ENCODE peak calls at places on chromosomes 7 and 10, in seven cellular contexts. One of them, this sample, is unnamed. For H3K4me1, the result is how much of the 10 kb centered on the place peaks cover.

GRCh38 chr7:134421998-134422397 is 36.9 kb downstream of the AKR1B1 start:
- DNase-seq in hepatocyte: no peak
- DNase-seq in SK-N-SH: no peak
- DNase-seq in neuronal stem cell: no peak
- DNase-seq in heart left ventricle: no peak
- DNase-seq in HCT116: no peak
- DNase-seq in adipocyte: no peak
- DNase-seq in this sample: no peak

GRCh38 chr7:47103498-47104205 is 478.3 kb downstream of the TNS3 start:
- DNase-seq in neuronal stem cell: no peak
- DNase-seq in SK-N-SH: no peak
- DNase-seq in HCT116: no peak
- DNase-seq in hepatocyte: no peak
- DNase-seq in heart left ventricle: no peak
- DNase-seq in adipocyte: no peak
- DNase-seq in this sample: no peak

GRCh38 chr7:83824214-83824613 is 175.3 kb upstream of the SEMA3E start:
- DNase-seq in heart left ventricle: no peak
- DNase-seq in hepatocyte: no peak
- DNase-seq in SK-N-SH: no peak
- DNase-seq in adipocyte: peak
- DNase-seq in HCT116: no peak
- DNase-seq in neuronal stem cell: no peak
- DNase-seq in this sample: no peak

GRCh38 chr10:8913720-8914119 is 859.2 kb downstream of the GATA3 start:
- DNase-seq in neuronal stem cell: no peak
- DNase-seq in adipocyte: no peak
- DNase-seq in heart left ventricle: no peak
- DNase-seq in hepatocyte: peak
- DNase-seq in SK-N-SH: no peak
- DNase-seq in HCT116: no peak
- DNase-seq in this sample: no peak

GRCh38 chr7:30028749-30029635 is 780 bp downstream of the PLEKHA8 start:
- DNase-seq in hepatocyte: peak
- DNase-seq in SK-N-SH: no peak
- DNase-seq in adipocyte: peak
- DNase-seq in neuronal stem cell: no peak
- DNase-seq in heart left ventricle: peak
- DNase-seq in HCT116: peak
- DNase-seq in this sample: peak

GRCh38 chr7:44353668-44354067 is 28.3 kb upstream of the CAMK2B start:
- DNase-seq in neuronal stem cell: no peak
- DNase-seq in hepatocyte: no peak
- DNase-seq in adipocyte: no peak
- DNase-seq in HCT116: no peak
- DNase-seq in heart left ventricle: no peak
- DNase-seq in SK-N-SH: no peak
- DNase-seq in this sample: no peak

GRCh38 chr10:63603709-63604445 is 82.7 kb downstream of the REEP3 start:
- DNase-seq in HCT116: no peak
- DNase-seq in neuronal stem cell: no peak
- DNase-seq in heart left ventricle: no peak
- DNase-seq in adipocyte: peak
- DNase-seq in SK-N-SH: no peak
- DNase-seq in hepatocyte: no peak
- DNase-seq in this sample: no peak

GRCh38 chr10:86031-86430 is 36.9 kb upstream of the TUBB8 start:
- DNase-seq in SK-N-SH: no peak
- DNase-seq in hepatocyte: no peak
- DNase-seq in heart left ventricle: no peak
- DNase-seq in neuronal stem cell: no peak
- DNase-seq in HCT116: no peak
- DNase-seq in adipocyte: no peak
- DNase-seq in this sample: no peak

GRCh38 chr7:4136501-4137110 is 545.5 kb upstream of the FOXK1 start:
- DNase-seq in SK-N-SH: peak
- DNase-seq in HCT116: no peak
- DNase-seq in heart left ventricle: no peak
- DNase-seq in adipocyte: no peak
- DNase-seq in neuronal stem cell: no peak
- DNase-seq in hepatocyte: no peak
- DNase-seq in this sample: no peak

GRCh38 chr7:23544913-23545354 is 13.2 kb upstream of the TRA2A start:
- DNase-seq in neuronal stem cell: no peak
- DNase-seq in HCT116: peak
- DNase-seq in adipocyte: peak
- DNase-seq in hepatocyte: peak
- DNase-seq in SK-N-SH: no peak
- DNase-seq in heart left ventricle: no peak
- DNase-seq in this sample: peak

GRCh38 chr7:151930695-151931094 is 25.6 kb upstream of the GALNTL5 start:
- DNase-seq in SK-N-SH: peak
- DNase-seq in hepatocyte: no peak
- DNase-seq in neuronal stem cell: no peak
- DNase-seq in HCT116: no peak
- DNase-seq in adipocyte: no peak
- DNase-seq in heart left ventricle: no peak
- DNase-seq in this sample: no peak

GRCh38 chr7:45873355-45873754 is 473 bp upstream of the CCDC201 start:
- DNase-seq in HCT116: no peak
- DNase-seq in adipocyte: no peak
- DNase-seq in heart left ventricle: no peak
- DNase-seq in hepatocyte: no peak
- DNase-seq in neuronal stem cell: no peak
- DNase-seq in SK-N-SH: peak
- DNase-seq in this sample: no peak
- H3K4me1 ChIP-seq in HCT116: under half
- H3K4me1 ChIP-seq in adipocyte: under half
- H3K4me1 ChIP-seq in heart left ventricle: under half
- H3K4me1 ChIP-seq in hepatocyte: under half
- H3K4me1 ChIP-seq in neuronal stem cell: under half
- H3K4me1 ChIP-seq in SK-N-SH: under half
- H3K4me1 ChIP-seq in this sample: under half

GRCh38 chr7:94446308-94446707 is 51.6 kb downstream of the COL1A2 start:
- DNase-seq in hepatocyte: no peak
- DNase-seq in SK-N-SH: no peak
- DNase-seq in HCT116: no peak
- DNase-seq in adipocyte: no peak
- DNase-seq in heart left ventricle: no peak
- DNase-seq in neuronal stem cell: no peak
- DNase-seq in this sample: no peak
- H3K4me3 ChIP-seq in hepatocyte: no peak
- H3K4me3 ChIP-seq in SK-N-SH: no peak
- H3K4me3 ChIP-seq in HCT116: no peak
- H3K4me3 ChIP-seq in adipocyte: no peak
- H3K4me3 ChIP-seq in heart left ventricle: no peak
- H3K4me3 ChIP-seq in neuronal stem cell: no peak
- H3K4me3 ChIP-seq in this sample: no peak

DNA sequence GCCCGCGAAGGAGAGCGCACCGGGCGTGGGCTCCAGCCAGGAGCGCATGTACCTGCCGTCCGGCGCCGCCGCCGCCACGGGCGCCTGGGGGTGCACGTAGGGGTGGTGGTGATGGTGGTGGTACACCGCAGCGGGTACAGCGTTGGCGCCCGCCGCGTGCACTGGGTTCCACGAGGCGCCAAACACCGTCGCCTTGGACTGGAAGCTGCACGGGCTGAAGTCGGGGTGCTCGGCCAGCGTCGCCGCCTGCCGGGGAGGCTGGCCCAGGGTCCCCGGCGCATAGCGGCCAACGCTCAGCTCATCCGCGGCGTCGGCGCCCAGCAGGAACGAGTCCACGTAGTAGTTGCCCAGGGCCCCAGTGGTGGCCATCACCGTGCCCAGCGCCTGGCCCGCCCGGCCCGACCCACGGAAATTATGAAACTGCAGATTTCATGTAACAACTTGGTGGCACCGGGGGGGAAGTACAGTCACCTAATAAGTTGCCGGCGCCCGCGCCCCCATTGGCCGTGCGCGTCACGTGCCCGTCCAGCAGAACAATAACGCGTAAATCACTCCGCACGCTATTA is at the start of gene HOXA9:
- DNase-seq in neuronal stem cell: no peak
- DNase-seq in HCT116: peak
- DNase-seq in adipocyte: no peak
- DNase-seq in SK-N-SH: no peak
- DNase-seq in hepatocyte: no peak
- DNase-seq in heart left ventricle: peak
- DNase-seq in this sample: no peak
- H3K4me1 ChIP-seq in neuronal stem cell: under half
- H3K4me1 ChIP-seq in HCT116: half or more
- H3K4me1 ChIP-seq in adipocyte: under half
- H3K4me1 ChIP-seq in SK-N-SH: under half
- H3K4me1 ChIP-seq in hepatocyte: under half
- H3K4me1 ChIP-seq in heart left ventricle: under half
- H3K4me1 ChIP-seq in this sample: under half

GRCh38 chr10:104231784-104232612 is at the start of gene CFAP43:
- DNase-seq in HCT116: peak
- DNase-seq in heart left ventricle: peak
- DNase-seq in neuronal stem cell: peak
- DNase-seq in adipocyte: peak
- DNase-seq in SK-N-SH: peak
- DNase-seq in hepatocyte: peak
- DNase-seq in this sample: peak

GRCh38 chr10:104232613-104233102 is 494 bp upstream of the CFAP43 start:
- DNase-seq in heart left ventricle: no peak
- DNase-seq in SK-N-SH: no peak
- DNase-seq in HCT116: no peak
- DNase-seq in hepatocyte: no peak
- DNase-seq in adipocyte: no peak
- DNase-seq in neuronal stem cell: no peak
- DNase-seq in this sample: no peak

GRCh38 chr10:104235801-104236200 is 3.6 kb upstream of the CFAP43 start:
- DNase-seq in adipocyte: no peak
- DNase-seq in HCT116: no peak
- DNase-seq in neuronal stem cell: no peak
- DNase-seq in SK-N-SH: no peak
- DNase-seq in heart left ventricle: no peak
- DNase-seq in hepatocyte: no peak
- DNase-seq in this sample: no peak

GRCh38 chr10:104234934-104235333 is 2.8 kb upstream of the CFAP43 start:
- DNase-seq in heart left ventricle: no peak
- DNase-seq in SK-N-SH: no peak
- DNase-seq in adipocyte: no peak
- DNase-seq in HCT116: no peak
- DNase-seq in hepatocyte: no peak
- DNase-seq in neuronal stem cell: no peak
- DNase-seq in this sample: no peak

DNA sequence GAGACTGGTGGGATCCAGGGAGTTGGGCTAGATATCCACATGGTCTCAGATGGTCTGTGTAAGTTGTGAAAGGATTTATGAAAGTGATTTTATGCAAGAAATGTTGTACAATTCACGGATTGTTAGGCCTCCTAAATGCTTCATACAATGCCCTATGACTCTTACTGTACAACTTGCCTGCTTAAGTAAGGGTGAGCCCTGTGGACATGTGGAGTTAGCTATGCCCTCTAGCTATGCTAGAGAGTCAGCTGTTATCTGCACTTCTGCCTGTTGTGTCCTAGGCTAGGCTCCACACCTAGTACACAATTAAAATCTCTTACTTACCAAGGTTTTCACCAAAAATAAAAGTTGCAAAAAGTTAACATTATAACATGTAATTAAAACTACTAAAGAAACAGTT is 1.7 kb upstream of the CFAP43 start:
- DNase-seq in adipocyte: no peak
- DNase-seq in SK-N-SH: no peak
- DNase-seq in HCT116: no peak
- DNase-seq in heart left ventricle: no peak
- DNase-seq in neuronal stem cell: no peak
- DNase-seq in hepatocyte: no peak
- DNase-seq in this sample: no peak
- H3K4me3 ChIP-seq in adipocyte: no peak
- H3K4me3 ChIP-seq in SK-N-SH: no peak
- H3K4me3 ChIP-seq in HCT116: no peak
- H3K4me3 ChIP-seq in heart left ventricle: no peak
- H3K4me3 ChIP-seq in neuronal stem cell: no peak
- H3K4me3 ChIP-seq in hepatocyte: no peak
- H3K4me3 ChIP-seq in this sample: no peak

DNA sequence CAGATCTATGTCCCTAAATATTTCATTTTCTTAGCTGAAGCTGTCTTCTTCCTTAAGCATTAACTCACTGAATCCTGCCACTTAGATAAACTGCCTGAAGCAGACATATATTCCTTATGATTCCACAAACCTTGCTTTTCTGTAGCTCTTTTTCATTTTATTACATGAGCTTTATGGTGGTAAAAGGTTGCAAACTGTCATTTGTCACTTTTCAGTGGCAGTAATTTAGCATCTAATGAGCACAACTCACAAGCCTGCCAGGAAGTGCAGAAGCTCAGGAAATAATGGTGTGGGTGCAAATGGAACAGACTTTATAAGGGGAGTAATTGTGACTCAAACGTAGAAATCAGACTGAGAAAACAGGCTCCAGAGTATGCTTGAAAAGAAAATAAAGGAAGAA is 217.2 kb downstream of the XPNPEP1 start:
- DNase-seq in HCT116: no peak
- DNase-seq in SK-N-SH: no peak
- DNase-seq in neuronal stem cell: no peak
- DNase-seq in hepatocyte: no peak
- DNase-seq in heart left ventricle: no peak
- DNase-seq in adipocyte: no peak
- DNase-seq in this sample: no peak
- H3K4me1 ChIP-seq in HCT116: under half
- H3K4me1 ChIP-seq in SK-N-SH: under half
- H3K4me1 ChIP-seq in neuronal stem cell: under half
- H3K4me1 ChIP-seq in hepatocyte: under half
- H3K4me1 ChIP-seq in heart left ventricle: under half
- H3K4me1 ChIP-seq in adipocyte: under half
- H3K4me1 ChIP-seq in this sample: under half

DNA sequence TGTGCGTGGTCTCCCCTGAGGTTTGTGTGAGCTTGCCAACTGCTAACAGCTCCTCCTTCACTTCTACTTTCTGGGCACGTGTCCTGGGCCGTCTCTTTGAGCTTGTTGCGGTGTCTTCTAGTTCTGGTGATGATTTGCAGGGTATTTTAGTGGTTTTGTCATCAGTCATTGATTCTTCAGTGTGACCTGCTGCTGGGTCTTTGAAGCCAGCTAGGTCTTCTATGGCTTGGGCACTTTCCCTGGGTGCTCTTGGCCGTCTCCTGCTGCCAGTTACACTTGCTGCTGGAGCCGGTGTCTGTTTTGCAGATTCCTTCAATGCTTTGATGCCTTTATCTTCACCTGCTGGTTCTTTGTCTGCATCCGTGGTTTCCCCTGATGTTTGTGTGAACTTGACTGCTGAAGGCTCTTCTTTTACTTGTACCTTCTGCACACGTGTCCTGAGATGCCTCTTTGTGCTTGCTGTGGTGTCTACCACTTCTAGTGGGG is 23.0 kb downstream of the MKI67 start:
- DNase-seq in heart left ventricle: no peak
- DNase-seq in hepatocyte: no peak
- DNase-seq in adipocyte: no peak
- DNase-seq in SK-N-SH: no peak
- DNase-seq in neuronal stem cell: no peak
- DNase-seq in HCT116: no peak
- DNase-seq in this sample: no peak
- H3K4me3 ChIP-seq in heart left ventricle: no peak
- H3K4me3 ChIP-seq in hepatocyte: no peak
- H3K4me3 ChIP-seq in adipocyte: no peak
- H3K4me3 ChIP-seq in SK-N-SH: no peak
- H3K4me3 ChIP-seq in neuronal stem cell: no peak
- H3K4me3 ChIP-seq in HCT116: no peak
- H3K4me3 ChIP-seq in this sample: no peak

GRCh38 chr7:130896898-130897514 is 163.0 kb upstream of the KLF14 start:
- DNase-seq in HCT116: peak
- DNase-seq in hepatocyte: peak
- DNase-seq in heart left ventricle: peak
- DNase-seq in neuronal stem cell: peak
- DNase-seq in adipocyte: peak
- DNase-seq in SK-N-SH: peak
- DNase-seq in this sample: peak
- H3K4me1 ChIP-seq in HCT116: half or more
- H3K4me1 ChIP-seq in hepatocyte: under half
- H3K4me1 ChIP-seq in heart left ventricle: under half
- H3K4me1 ChIP-seq in neuronal stem cell: under half
- H3K4me1 ChIP-seq in adipocyte: half or more
- H3K4me1 ChIP-seq in SK-N-SH: under half
- H3K4me1 ChIP-seq in this sample: under half